ENCODE peak calls at places on chromosome 10, in seven cellular contexts. T is neuronal stem cell, Y is H9, Z is IMR-90, U is H1, A is mesendoderm, H is trophoblast cell. E is an unnamed sample.

GRCh38 chr10:117946525-117947070 is 100.1 kb downstream of the RAB11FIP2 start:
- DNase-seq in T (no peak), Y (no peak), Z (peak; percentile 29), U (no peak), A (no peak), H (no peak), E (no peak)

GRCh38 chr10:116780691-116781205 is 38.4 kb upstream of the HSPA12A start:
- DNase-seq in T (no peak), Y (no peak), Z (peak; percentile 26), U (no peak), A (no peak), H (no peak), E (no peak)

GRCh38 chr10:10053051-10053450 is 964.6 kb upstream of the CELF2 start:
- DNase-seq in T (no peak), Y (no peak), Z (no peak), U (no peak), A (no peak), H (no peak), E (no peak)

GRCh38 chr10:45420453-45421192 is 46.6 kb downstream of the ALOX5 start:
- DNase-seq in T (no peak), Y (no peak), Z (peak; percentile 52), U (no peak), A (no peak), H (peak; percentile 8), E (no peak)

GRCh38 chr10:125212150-125212809 is 51.9 kb upstream of the CTBP2 start:
- DNase-seq in T (no peak), Y (no peak), Z (no peak), U (no peak), A (no peak), H (peak; percentile 30), E (no peak)

GRCh38 chr10:101028446-101029244 is 2.3 kb downstream of the PDZD7 start:
- DNase-seq in T (no peak), Y (no peak), Z (no peak), U (no peak), A (no peak), H (no peak), E (no peak)

GRCh38 chr10:73589538-73590126 is 1.5 kb downstream of the USP54 start:
- DNase-seq in T (no peak), Y (no peak), Z (peak; percentile 32), U (no peak), A (peak; percentile 26), H (no peak), E (peak; percentile 79)

GRCh38 chr10:77391605-77392235 is 245.9 kb downstream of the KCNMA1 start:
- DNase-seq in T (peak; percentile 84), Y (peak; percentile 89), Z (peak; percentile 87), U (peak; percentile 62), A (peak; percentile 94), H (peak; percentile 83), E (peak; percentile 89)

GRCh38 chr10:125151824-125152634 is 8.3 kb downstream of the CTBP2 start:
- DNase-seq in T (no peak), Y (peak; percentile 96), Z (no peak), U (peak; percentile 77), A (peak; percentile 89), H (no peak), E (no peak)

GRCh38 chr10:103855424-103855823 is at the start of gene SH3PXD2A:
- DNase-seq in T (peak; percentile 61), Y (peak; percentile 59), Z (no peak), U (no peak), A (peak; percentile 73), H (peak; percentile 41), E (peak; percentile 50)

GRCh38 chr10:121851791-121852190 is 76.0 kb downstream of the ATE1 start:
- DNase-seq in T (no peak), Y (no peak), Z (no peak), U (no peak), A (no peak), H (no peak), E (no peak)

GRCh38 chr10:4058514-4059029 is 273.6 kb upstream of the KLF6 start:
- DNase-seq in T (no peak), Y (no peak), Z (no peak), U (no peak), A (no peak), H (no peak), E (no peak)

GRCh38 chr10:15353471-15353870 is 17.6 kb downstream of the FAM171A1 start:
- DNase-seq in T (no peak), Y (no peak), Z (no peak), U (no peak), A (no peak), H (no peak), E (no peak)

GRCh38 chr10:47401210-47401609 is 17.1 kb upstream of the ZNF488 start:
- DNase-seq in T (no peak), Y (no peak), Z (no peak), U (no peak), A (no peak), H (no peak), E (no peak)

GRCh38 chr10:1372212-1372611 is 316.0 kb downstream of the WDR37 start:
- DNase-seq in T (no peak), Y (no peak), Z (no peak), U (no peak), A (no peak), H (no peak), E (no peak)

GRCh38 chr10:130725474-130725970 is 586.0 kb downstream of the TCERG1L start:
- DNase-seq in T (no peak), Y (no peak), Z (no peak), U (no peak), A (no peak), H (no peak), E (no peak)

GRCh38 chr10:30434273-30435067 is 486 bp downstream of the MAP3K8 start:
- DNase-seq in T (peak; percentile 45), Y (peak; percentile 72), Z (peak; percentile 74), U (no peak), A (peak; percentile 83), H (peak; percentile 86), E (peak; percentile 95)

GRCh38 chr10:52658112-52658511 is 114.5 kb downstream of the MBL2 start:
- DNase-seq in T (no peak), Y (no peak), Z (no peak), U (no peak), A (no peak), H (peak; percentile 36), E (peak; percentile 30)

GRCh38 chr10:129970404-129971364 is 6.6 kb upstream of the EBF3 start:
- DNase-seq in T (peak; percentile 32), Y (no peak), Z (no peak), U (no peak), A (no peak), H (no peak), E (no peak)

GRCh38 chr10:28393956-28394568 is 91.2 kb upstream of the MPP7 start:
- DNase-seq in T (peak; percentile 74), Y (peak; percentile 78), Z (peak; percentile 57), U (peak; percentile 41), A (peak; percentile 89), H (peak; percentile 81), E (peak; percentile 57)

GRCh38 chr10:19775286-19775685 is 40.9 kb upstream of the PLXDC2 start:
- DNase-seq in T (no peak), Y (no peak), Z (no peak), U (no peak), A (peak; percentile 10), H (no peak), E (no peak)

GRCh38 chr10:13586676-13587355 is at the start of gene PRPF18:
- DNase-seq in T (peak; percentile 81), Y (peak; percentile 94), Z (peak; percentile 92), U (peak; percentile 77), A (peak; percentile 95), H (peak; percentile 98), E (peak; percentile 95)

GRCh38 chr10:111338798-111339197 is 262.0 kb downstream of the ADRA2A start:
- DNase-seq in T (no peak), Y (no peak), Z (no peak), U (no peak), A (no peak), H (no peak), E (no peak)

GRCh38 chr10:59942556-59942955 is 36.2 kb upstream of the CCDC6 start:
- DNase-seq in T (no peak), Y (no peak), Z (no peak), U (no peak), A (no peak), H (peak; percentile 56), E (no peak)

GRCh38 chr10:30813872-30814471 is 184.4 kb upstream of the LYZL2 start:
- DNase-seq in T (no peak), Y (no peak), Z (peak; percentile 85), U (no peak), A (no peak), H (no peak), E (peak; percentile 76)

GRCh38 chr10:58587676-58588075 is 75.0 kb downstream of the BICC1 start:
- DNase-seq in T (no peak), Y (no peak), Z (no peak), U (no peak), A (no peak), H (no peak), E (no peak)

GRCh38 chr10:114300036-114300645 is 61.1 kb downstream of the VWA2 start:
- DNase-seq in T (no peak), Y (no peak), Z (no peak), U (no peak), A (no peak), H (no peak), E (no peak)

GRCh38 chr10:43482319-43483078 is 45.6 kb downstream of the ZNF487 start:
- DNase-seq in T (no peak), Y (no peak), Z (no peak), U (no peak), A (no peak), H (no peak), E (no peak)

GRCh38 chr10:80708185-80708584 is 170.5 kb downstream of the SH2D4B start:
- DNase-seq in T (no peak), Y (no peak), Z (no peak), U (no peak), A (no peak), H (no peak), E (no peak)
- H3K23ac ChIP-seq in T (no peak overlapping the region), Y (no peak overlapping the region), Z (no peak overlapping the region), U (no peak overlapping the region), A (no peak overlapping the region), H (no peak overlapping the region), E (no peak overlapping the region)

GRCh38 chr10:50228672-50229071 is 22.6 kb downstream of the ASAH2 start:
- DNase-seq in T (no peak), Y (no peak), Z (no peak), U (no peak), A (no peak), H (no peak), E (no peak)
- H3K4ac ChIP-seq in T (no peak overlapping the region), Y (no peak overlapping the region), Z (no peak overlapping the region), U (no peak overlapping the region), A (no peak overlapping the region), H (no peak overlapping the region), E (no peak overlapping the region)

GRCh38 chr10:75607576-75607975 is 176.2 kb downstream of the LRMDA start:
- DNase-seq in T (no peak), Y (no peak), Z (no peak), U (no peak), A (no peak), H (no peak), E (no peak)
- H2BK5ac ChIP-seq in T (no peak overlapping the region), Y (no peak overlapping the region), Z (no peak overlapping the region), U (no peak overlapping the region), A (no peak overlapping the region), H (no peak overlapping the region), E (no peak overlapping the region)

DNA sequence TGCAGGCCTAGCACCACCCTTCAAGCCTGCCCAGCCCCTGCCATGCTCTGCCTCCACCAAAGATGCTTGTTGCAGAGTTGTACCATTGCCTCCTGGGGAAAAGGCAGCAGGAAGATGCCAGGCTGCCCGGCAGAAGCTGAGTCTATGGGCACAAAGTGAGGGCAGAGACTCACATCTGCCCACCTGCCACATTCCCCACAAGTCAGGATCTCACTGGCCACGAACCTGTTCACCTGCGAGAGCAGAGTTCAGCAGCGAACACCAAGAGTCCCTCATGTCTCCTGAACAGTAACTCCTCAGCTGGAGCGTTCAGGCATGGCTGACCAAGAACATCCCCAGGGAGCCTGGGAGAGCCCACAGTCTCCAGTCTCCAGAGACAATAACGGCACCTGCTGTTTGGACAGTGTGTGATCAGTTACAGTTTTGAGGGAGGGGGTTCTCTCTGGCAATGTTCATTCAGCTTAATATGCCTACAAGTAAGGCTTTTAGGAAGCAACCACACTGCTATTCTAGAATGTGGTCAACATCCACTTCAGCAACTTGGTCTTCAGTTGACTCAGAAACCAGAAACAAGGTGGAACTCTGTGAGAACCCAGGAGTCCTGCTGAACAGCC is 78.5 kb downstream of the GRID1 start:
- DNase-seq in T (no peak), Y (peak; percentile 20), Z (no peak), U (no peak), A (no peak), H (no peak), E (no peak)
- H3K23ac ChIP-seq in T (no peak overlapping the region), Y (no peak overlapping the region), Z (no peak overlapping the region), U (no peak overlapping the region), A (no peak overlapping the region), H (no peak overlapping the region), E (no peak overlapping the region)